ENCODE peak calls at places on chromosomes 3 and 15, in seven cellular contexts. O is pancreas, R is K562, S is heart right ventricle, K is Peyer's patch, N is heart left ventricle, H is cardiac muscle cell. M is an unnamed sample. For H3K9me3, the result is how much of the 10 kb centered on the place peaks cover.

GRCh38 chr3:17079933-17080332 is 195.2 kb downstream of the PLCL2 start:
- DNase-seq in R (no peak), H (no peak), O (no peak), N (no peak), S (no peak), K (no peak), M (no peak)

GRCh38 chr3:14434105-14434504 is 31.7 kb downstream of the SLC6A6 start:
- DNase-seq in S (no peak), O (no peak), R (no peak), H (no peak), K (no peak), N (no peak), M (no peak)

GRCh38 chr3:31004025-31004678 is 109.7 kb upstream of the GADL1 start:
- DNase-seq in R (no peak), H (peak), S (no peak), O (no peak), N (no peak), K (no peak), M (no peak)

GRCh38 chr3:105653868-105654267 is 214.9 kb downstream of the CBLB start:
- DNase-seq in S (no peak), K (no peak), H (no peak), O (no peak), R (no peak), N (no peak), M (no peak)

GRCh38 chr3:10619989-10620832 is 114.8 kb upstream of the ATP2B2 start:
- DNase-seq in S (no peak), K (no peak), H (no peak), O (no peak), N (no peak), R (no peak), M (no peak)

GRCh38 chr15:91289324-91289723 is 189.3 kb downstream of the SV2B start:
- DNase-seq in O (no peak), N (no peak), R (no peak), H (no peak), K (no peak), S (no peak), M (peak)

GRCh38 chr3:117748131-117748530 is 1038.6 kb downstream of the TUSC7 start:
- DNase-seq in S (no peak), R (no peak), N (no peak), O (no peak), H (no peak), K (no peak), M (no peak)

GRCh38 chr3:10855083-10855870 is 39.2 kb downstream of the SLC6A11 start:
- DNase-seq in H (no peak), K (no peak), O (no peak), S (no peak), N (no peak), R (no peak), M (no peak)

GRCh38 chr15:66239514-66239913 is 14.0 kb downstream of the MEGF11 start:
- DNase-seq in N (no peak), S (no peak), O (no peak), K (no peak), R (no peak), H (no peak), M (no peak)

GRCh38 chr3:112390783-112391641 is 58.1 kb downstream of the CD200 start:
- DNase-seq in R (no peak), O (no peak), H (no peak), S (no peak), N (no peak), K (no peak), M (peak)

GRCh38 chr3:86969500-86970189 is 21.3 kb downstream of the VGLL3 start:
- DNase-seq in O (peak), H (peak), S (no peak), N (no peak), K (no peak), R (peak), M (peak)

DNA sequence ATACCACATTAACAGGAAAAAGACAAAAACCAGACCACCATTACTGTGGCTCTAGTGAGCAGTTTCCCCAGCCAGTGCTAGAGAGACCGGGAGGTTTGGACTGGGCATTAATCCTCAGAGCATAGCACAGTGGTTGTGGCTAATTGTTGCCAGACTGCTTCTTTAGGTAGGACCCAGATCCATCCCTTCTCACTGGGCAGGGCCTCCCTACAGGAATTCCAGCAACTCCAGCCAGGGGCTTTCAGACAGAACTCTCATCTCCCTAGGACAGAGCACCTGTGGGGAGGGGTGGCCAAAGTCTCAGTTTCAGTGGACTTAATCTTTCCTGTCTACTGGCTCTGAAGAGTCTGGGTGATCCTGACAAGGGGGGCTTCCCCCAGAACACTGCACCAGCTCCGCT is 759.6 kb downstream of the SQOR start:
- DNase-seq in H (no peak), O (no peak), K (no peak), R (no peak), N (no peak), S (no peak), M (peak)
- H3K9me3 ChIP-seq in H (under half), O (under half), K (under half), R (under half), N (under half), S (under half), M (under half)

GRCh38 chr3:155238845-155239244 is 54.6 kb downstream of the STRIT1 start:
- DNase-seq in K (no peak), O (no peak), S (no peak), H (no peak), R (no peak), N (no peak), M (no peak)
- H3K9me3 ChIP-seq in K (under half), O (under half), S (under half), H (under half), R (under half), N (under half), M (under half)

DNA sequence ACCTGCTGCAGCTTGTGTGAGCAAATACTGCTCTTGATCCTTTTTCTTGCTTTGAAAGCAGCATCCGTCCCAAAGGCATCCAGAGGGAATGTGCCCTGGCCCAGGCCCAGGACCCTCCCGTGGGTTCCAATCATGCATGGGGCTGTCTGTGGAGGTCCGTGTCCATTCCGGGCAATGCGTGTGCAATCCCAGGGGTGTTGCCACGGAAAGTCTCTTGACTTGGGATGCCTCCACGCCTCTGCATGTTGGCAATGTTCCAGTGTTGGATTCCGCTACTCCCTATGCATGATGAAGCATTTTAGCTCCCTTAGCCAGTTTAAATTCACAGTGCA is 105.7 kb downstream of the SNRPN start:
- DNase-seq in S (no peak), H (no peak), N (no peak), K (no peak), R (no peak), O (no peak), M (no peak)
- H3K9me3 ChIP-seq in S (half or more), H (under half), N (half or more), K (under half), R (under half), O (half or more), M (half or more)

GRCh38 chr15:95346856-95347255 is 983.6 kb upstream of the NR2F2 start:
- DNase-seq in R (no peak), S (no peak), N (no peak), O (no peak), K (no peak), H (no peak), M (no peak)

GRCh38 chr15:95347846-95348245 is 982.7 kb upstream of the NR2F2 start:
- DNase-seq in O (no peak), S (no peak), R (no peak), N (no peak), K (no peak), H (no peak), M (peak)

GRCh38 chr15:95345867-95346266 is 984.6 kb upstream of the NR2F2 start:
- DNase-seq in S (no peak), R (no peak), H (no peak), K (no peak), N (no peak), O (no peak), M (no peak)

DNA sequence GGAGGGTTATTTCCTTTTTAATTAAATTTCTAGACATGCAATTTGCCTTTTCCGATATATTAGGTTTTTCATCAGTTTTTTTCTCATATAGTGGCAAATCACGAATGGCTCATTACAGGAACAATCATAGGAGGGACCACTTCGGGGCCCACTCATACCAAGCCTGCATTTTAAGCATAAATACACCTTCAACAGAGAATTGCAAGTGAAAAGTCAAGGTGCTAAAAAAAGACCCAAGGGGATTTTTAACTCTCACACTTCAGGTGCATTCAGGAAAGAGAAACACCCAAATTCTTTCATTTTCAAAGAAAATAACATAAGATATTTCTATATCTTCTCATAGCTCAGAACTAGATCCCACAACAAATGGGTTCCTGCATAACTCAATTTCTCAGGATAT is 979.6 kb upstream of the NR2F2 start:
- DNase-seq in S (no peak), N (no peak), H (no peak), K (no peak), O (no peak), R (no peak), M (no peak)
- H3K9me3 ChIP-seq in S (under half), N (under half), H (under half), K (under half), O (under half), R (under half), M (under half)

GRCh38 chr15:100256985-100257650 is 84.7 kb downstream of the ADAMTS17 start:
- DNase-seq in S (no peak), R (no peak), K (no peak), H (no peak), N (no peak), O (peak), M (peak)
- H3K9me3 ChIP-seq in S (under half), R (under half), K (under half), H (under half), N (under half), O (under half), M (under half)

DNA sequence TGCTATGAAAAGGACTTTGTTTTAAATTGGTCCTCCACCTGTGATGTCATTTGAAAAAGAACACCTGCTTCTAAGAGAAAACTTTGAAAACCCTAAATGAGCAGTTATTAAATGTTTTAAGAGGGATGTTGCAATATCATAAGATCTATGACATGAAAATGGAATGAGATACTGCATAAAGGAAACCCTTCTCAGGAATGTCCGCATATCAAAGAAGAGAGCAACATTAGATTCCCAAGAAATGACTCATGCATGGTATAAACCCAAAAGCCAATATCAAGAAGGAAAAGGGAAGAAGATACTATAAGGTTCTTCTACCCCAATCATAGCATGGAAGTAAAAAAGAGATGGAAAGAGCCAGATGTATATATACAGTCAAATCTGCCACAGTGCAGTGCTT is 627.5 kb upstream of the LMCD1 start:
- DNase-seq in K (no peak), O (no peak), R (no peak), S (no peak), N (no peak), H (no peak), M (no peak)
- H3K9me3 ChIP-seq in K (under half), O (under half), R (under half), S (under half), N (under half), H (under half), M (under half)

GRCh38 chr15:22232675-22233074 is 152.3 kb downstream of the OR4M2 start:
- DNase-seq in R (no peak), N (no peak), O (no peak), H (no peak), K (no peak), S (no peak), M (no peak)
- H3K9me3 ChIP-seq in R (under half), N (under half), O (under half), H (under half), K (under half), S (under half), M (half or more)

GRCh38 chr3:7393944-7394605 is 533.2 kb downstream of the GRM7 start:
- DNase-seq in O (no peak), S (no peak), N (no peak), R (no peak), K (no peak), H (no peak), M (no peak)

GRCh38 chr3:7401418-7401817 is 540.5 kb downstream of the GRM7 start:
- DNase-seq in R (no peak), K (no peak), O (no peak), S (no peak), N (no peak), H (no peak), M (no peak)

GRCh38 chr3:7400360-7400759 is 539.4 kb downstream of the GRM7 start:
- DNase-seq in N (no peak), O (no peak), H (no peak), S (no peak), R (no peak), K (no peak), M (no peak)

GRCh38 chr3:7396534-7396933 is 535.6 kb downstream of the GRM7 start:
- DNase-seq in N (no peak), K (no peak), O (no peak), R (no peak), H (no peak), S (no peak), M (no peak)

GRCh38 chr3:7397097-7397496 is 536.2 kb downstream of the GRM7 start:
- DNase-seq in O (no peak), H (no peak), S (no peak), N (no peak), R (no peak), K (no peak), M (no peak)
- H3K9me3 ChIP-seq in O (under half), H (under half), S (under half), N (under half), R (under half), K (under half), M (under half)

M was measured in endodermal cell.